ENCODE peak calls at places on chromosomes 5 and 9, in seven cellular contexts. Z, R, D, J, G, Q and I are unnamed samples.

GRCh38 chr5:162289489-162289888 is 221.9 kb downstream of the GABRG2 start:
- DNase-seq in R (no peak), J (no peak), G (no peak), Z (no peak), Q (no peak), D (no peak), I (no peak)

GRCh38 chr5:87390075-87390474 is 22.7 kb downstream of the CCNH start:
- DNase-seq in R (no peak), Q (no peak), G (no peak), Z (no peak), D (no peak), J (no peak), I (no peak)

GRCh38 chr5:64147849-64148441 is 17.7 kb upstream of the RNF180 start:
- DNase-seq in R (peak), G (peak), Q (peak), Z (no peak), D (no peak), J (peak), I (peak)

GRCh38 chr5:32709789-32710334 is 1.3 kb upstream of the NPR3 start:
- DNase-seq in D (no peak), Z (peak), R (peak), Q (peak), G (peak), J (peak), I (no peak)

GRCh38 chr9:129111762-129112151 is 542 bp downstream of the PTPA start:
- DNase-seq in R (peak), Q (no peak), G (peak), D (no peak), Z (peak), J (peak), I (no peak)

GRCh38 chr5:44002381-44002901 is 386.8 kb downstream of the FGF10 start:
- DNase-seq in R (peak), D (no peak), Q (no peak), J (peak), G (no peak), Z (no peak), I (no peak)

GRCh38 chr9:69168709-69169217 is 5.3 kb upstream of the TJP2 start:
- DNase-seq in J (peak), Z (no peak), R (no peak), Q (no peak), G (peak), D (no peak), I (no peak)

GRCh38 chr9:122954253-122954691 is 13.5 kb downstream of the RABGAP1 start:
- DNase-seq in G (no peak), Z (no peak), J (no peak), Q (no peak), D (no peak), R (no peak), I (no peak)

GRCh38 chr9:125995006-125995405 is 247.8 kb downstream of the PBX3 start:
- DNase-seq in Q (peak), J (no peak), R (no peak), G (no peak), Z (no peak), D (no peak), I (no peak)

DNA sequence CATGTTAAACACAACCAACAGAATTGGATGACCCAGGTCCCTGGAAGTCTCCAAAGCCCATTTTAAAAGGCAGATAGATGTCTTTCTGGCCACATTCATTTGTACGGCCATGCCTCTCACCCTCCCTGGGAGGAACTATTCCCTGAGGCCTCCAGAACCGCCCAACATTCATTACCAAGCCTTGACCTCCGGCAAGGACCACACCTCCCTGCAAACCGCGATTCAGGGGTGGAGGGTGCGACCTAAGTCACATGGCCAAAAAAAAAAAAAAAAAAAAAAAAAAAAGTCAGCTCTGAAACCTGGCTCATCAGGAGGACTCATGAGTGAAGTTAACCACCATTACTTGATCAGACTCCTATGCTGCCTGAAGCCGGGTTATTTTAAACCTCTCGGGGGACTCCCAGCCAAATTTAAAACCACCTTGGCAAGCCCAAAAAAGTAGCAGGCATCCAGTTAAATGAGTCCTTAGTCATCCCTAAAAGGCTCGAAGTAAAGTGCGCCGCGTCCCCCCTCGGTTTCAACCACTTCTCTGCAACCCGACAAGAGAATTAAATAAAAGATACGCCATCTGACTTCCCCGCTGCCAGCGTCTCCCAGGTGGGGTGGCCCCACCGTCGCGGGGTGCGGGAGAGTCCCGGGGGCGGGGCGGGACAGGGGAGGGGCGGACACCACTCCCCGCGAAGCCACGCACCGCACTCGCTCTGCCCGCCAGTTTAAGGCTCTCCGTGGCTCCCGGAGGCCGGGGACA is 2.4 kb downstream of the KLF9 start:
- DNase-seq in Q (peak), G (peak), J (peak), R (peak), Z (peak), D (peak), I (no peak)
- TF ChIP-seq POLR2A in Q (peak), G (no peak), J (no peak), R (peak), Z (peak), D (no peak), I (no peak)

GRCh38 chr9:121242219-121242954 is 25.6 kb upstream of the GSN start:
- DNase-seq in R (no peak), Q (no peak), D (no peak), J (no peak), G (peak), Z (no peak), I (no peak)
- TF ChIP-seq POLR2AphosphoS5 in R (no peak), Q (peak), D (no peak), J (no peak), G (no peak), Z (no peak), I (peak)

GRCh38 chr9:81032831-81033230 is 656.5 kb downstream of the TLE1 start:
- DNase-seq in Q (no peak), Z (no peak), D (no peak), J (no peak), G (no peak), R (no peak), I (no peak)

GRCh38 chr9:81031422-81032029 is 657.8 kb downstream of the TLE1 start:
- DNase-seq in Z (no peak), Q (no peak), D (no peak), R (no peak), J (no peak), G (no peak), I (no peak)

GRCh38 chr9:81030027-81030426 is 659.3 kb downstream of the TLE1 start:
- DNase-seq in J (no peak), R (no peak), D (no peak), Z (no peak), G (no peak), Q (no peak), I (no peak)

GRCh38 chr9:81032030-81032572 is 657.2 kb downstream of the TLE1 start:
- DNase-seq in Q (no peak), Z (no peak), G (no peak), J (peak), R (no peak), D (no peak), I (no peak)

GRCh38 chr9:81028504-81028903 is 660.8 kb downstream of the TLE1 start:
- DNase-seq in J (peak), D (no peak), Z (no peak), G (no peak), Q (no peak), R (no peak), I (no peak)
- TF ChIP-seq EP300 in J (no peak), D (no peak), Z (no peak), G (no peak), Q (no peak), R (no peak), I (no peak)

GRCh38 chr5:179879690-179880010 is 21.0 kb upstream of the MRNIP start:
- DNase-seq in G (no peak), Q (no peak), D (no peak), J (no peak), Z (no peak), R (no peak), I (no peak)

GRCh38 chr5:179878222-179879002 is 19.8 kb upstream of the MRNIP start:
- DNase-seq in D (no peak), G (no peak), J (no peak), R (no peak), Q (no peak), Z (no peak), I (no peak)

GRCh38 chr5:179880848-179881590 is 22.4 kb upstream of the MRNIP start:
- DNase-seq in R (no peak), Z (no peak), G (no peak), Q (no peak), D (no peak), J (no peak), I (no peak)

GRCh38 chr5:179880066-179880650 is 21.5 kb upstream of the MRNIP start:
- DNase-seq in G (no peak), D (no peak), J (no peak), Q (no peak), Z (no peak), R (no peak), I (no peak)

GRCh38 chr5:179879003-179879689 is 20.5 kb upstream of the MRNIP start:
- DNase-seq in D (no peak), Q (no peak), G (no peak), J (no peak), R (no peak), Z (no peak), I (no peak)
- TF ChIP-seq POLR2A in D (no peak), Q (no peak), G (no peak), J (no peak), R (no peak), Z (no peak), I (no peak)